ENCODE peak calls at places on chromosomes 13 and 19, in five cellular contexts. X is GM23248, E is hepatocyte, W is neural progenitor cell, A is HCT116. C is an unnamed sample.

GRCh38 chr19:2226051-2226839 is 9.9 kb downstream of the PLEKHJ1 start:
- DNase-seq in E (no peak), W (no peak), A (no peak), X (no peak), C (no peak)

GRCh38 chr19:53537523-53538377 is at the start of gene ZNF331:
- DNase-seq in E (peak), W (peak), X (peak), A (no peak), C (peak)

GRCh38 chr19:50912727-50913716 is 1.8 kb upstream of the KLK4 start:
- DNase-seq in E (peak), A (no peak), W (no peak), X (peak), C (no peak)

GRCh38 chr13:47679391-47679790 is 321.7 kb downstream of the SUCLA2 start:
- DNase-seq in X (peak), W (no peak), E (peak), A (no peak), C (no peak)

GRCh38 chr19:51107406-51108065 is 673 bp downstream of the CTU1 start:
- DNase-seq in E (peak), A (peak), W (peak), X (peak), C (peak)

GRCh38 chr13:50452028-50452427 is 391.5 kb downstream of the DLEU7 start:
- DNase-seq in W (no peak), E (no peak), X (no peak), A (no peak), C (no peak)

GRCh38 chr19:13764821-13765394 is 586 bp downstream of the MRI1 start:
- DNase-seq in E (peak), X (peak), A (no peak), W (peak), C (no peak)

GRCh38 chr13:73109288-73109899 is 50.6 kb downstream of the KLF5 start:
- DNase-seq in E (no peak), A (no peak), W (no peak), X (no peak), C (no peak)

GRCh38 chr19:41376241-41376997 is at the start of gene TMEM91:
- DNase-seq in E (peak), A (no peak), X (peak), W (peak), C (no peak)

GRCh38 chr19:5691205-5691929 is 1.3 kb downstream of the RPL36 start:
- DNase-seq in E (peak), A (no peak), X (peak), W (peak), C (peak)

GRCh38 chr13:40664100-40665060 is 2.1 kb downstream of the FOXO1 start:
- DNase-seq in E (peak), A (no peak), X (peak), W (peak), C (peak)

GRCh38 chr13:26785845-26786630 is 25.5 kb upstream of the GPR12 start:
- DNase-seq in W (peak), A (no peak), E (no peak), X (no peak), C (peak)

GRCh38 chr13:40026174-40026585 is 370.7 kb downstream of the COG6 start:
- DNase-seq in E (no peak), W (no peak), A (no peak), X (no peak), C (no peak)

GRCh38 chr13:113117956-113118327 is 4.7 kb upstream of the F10 start:
- DNase-seq in A (no peak), X (no peak), W (no peak), E (no peak), C (no peak)

GRCh38 chr13:80033286-80033685 is 307.6 kb downstream of the SPRY2 start:
- DNase-seq in X (no peak), E (no peak), A (no peak), W (no peak), C (no peak)

GRCh38 chr19:35511337-35511736 is 2.1 kb downstream of the DMKN start:
- DNase-seq in W (no peak), E (no peak), X (no peak), A (no peak), C (no peak)

GRCh38 chr19:35509018-35509652 is 4.3 kb downstream of the DMKN start:
- DNase-seq in A (peak), E (peak), X (peak), W (peak), C (no peak)

GRCh38 chr19:35509861-35510625 is 3.4 kb downstream of the DMKN start:
- DNase-seq in A (peak), E (peak), W (peak), X (peak), C (peak)

GRCh38 chr19:35512831-35513230 is 618 bp downstream of the DMKN start:
- DNase-seq in E (no peak), X (no peak), A (no peak), W (no peak), C (no peak)

DNA sequence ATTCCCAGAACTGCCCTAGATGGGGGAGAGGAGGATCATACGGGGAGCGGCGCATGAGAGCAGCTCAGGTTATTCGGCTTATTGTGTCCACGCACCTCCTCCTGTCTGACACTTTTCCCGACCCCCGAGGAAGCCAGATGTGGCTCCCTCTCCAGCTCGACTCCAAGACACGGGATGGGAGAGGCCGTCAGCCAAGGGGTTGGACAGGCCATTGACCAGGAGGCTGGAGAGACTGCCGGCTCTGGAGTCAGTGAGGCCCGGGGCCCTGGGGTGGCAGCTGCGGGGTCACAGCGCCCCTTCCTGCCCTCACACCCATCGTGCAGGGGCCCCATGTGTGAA is 2.9 kb downstream of the DMKN start:
- DNase-seq in A (no peak), W (no peak), E (no peak), X (no peak), C (no peak)
- H2AFZ ChIP-seq in A (no peak), W (peak), E (no peak), X (peak), C (no peak)

GRCh38 chr19:48987323-48987722 is 5.8 kb downstream of the GYS1 start:
- DNase-seq in E (no peak), W (no peak), A (no peak), X (no peak), C (no peak)

GRCh38 chr19:48988860-48989259 is 4.2 kb downstream of the GYS1 start:
- DNase-seq in A (no peak), W (no peak), E (no peak), X (no peak), C (no peak)

GRCh38 chr19:48985711-48986110 is 7.4 kb downstream of the GYS1 start:
- DNase-seq in A (no peak), E (no peak), W (no peak), X (no peak), C (no peak)

GRCh38 chr19:48988286-48988685 is 4.8 kb downstream of the GYS1 start:
- DNase-seq in A (no peak), X (no peak), E (no peak), W (no peak), C (no peak)

DNA sequence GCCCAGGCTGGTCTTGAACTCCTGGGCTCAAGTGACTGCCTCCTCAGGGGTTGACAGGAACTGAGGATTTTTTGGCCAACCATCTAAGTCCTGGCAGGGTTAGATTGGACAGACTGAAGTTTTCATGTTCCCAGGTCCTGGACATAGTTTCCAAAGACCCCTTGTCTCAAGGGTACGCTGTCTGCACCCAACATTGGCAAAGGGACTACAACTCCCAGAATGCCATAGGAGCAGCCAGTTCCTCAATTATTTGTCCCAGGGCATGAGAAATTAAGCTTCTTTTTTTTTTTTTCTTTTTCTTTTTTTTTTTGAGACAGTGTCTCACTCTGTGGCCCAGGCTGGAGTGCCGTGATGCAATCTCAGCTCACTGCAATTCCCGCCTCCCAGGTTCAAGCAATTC is 6.9 kb downstream of the GYS1 start:
- DNase-seq in X (no peak), A (no peak), W (no peak), E (no peak), C (no peak)
- H3K27ac ChIP-seq in X (no peak), A (no peak), W (no peak), E (no peak), C (no peak)

GRCh38 chr13:45860240-45860639 is 8.7 kb upstream of the SIAH3 start:
- DNase-seq in A (no peak), W (no peak), X (no peak), E (no peak), C (no peak)
- TF ChIP-seq EZH2phosphoT487 in A (no peak), W (no peak), X (no peak), E (no peak), C (no peak)

GRCh38 chr19:42595550-42596172 is 937 bp upstream of the CEACAM8 start:
- DNase-seq in E (no peak), X (no peak), W (no peak), A (no peak), C (no peak)

GRCh38 chr19:42594617-42595489 is at the start of gene CEACAM8:
- DNase-seq in E (no peak), A (no peak), W (no peak), X (no peak), C (no peak)

GRCh38 chr19:42601811-42602443 is 7.2 kb upstream of the CEACAM8 start:
- DNase-seq in E (peak), W (peak), X (peak), A (no peak), C (peak)

GRCh38 chr19:42596391-42597071 is 1.8 kb upstream of the CEACAM8 start:
- DNase-seq in E (peak), A (no peak), X (peak), W (peak), C (peak)
- H2AFZ ChIP-seq in E (no peak), A (no peak), X (no peak), W (no peak), C (no peak)

GRCh38 chr19:8457802-8458201 is 13.0 kb downstream of the HNRNPM start:
- DNase-seq in W (no peak), A (no peak), X (no peak), E (no peak), C (no peak)

GRCh38 chr19:8457209-8457608 is 12.4 kb downstream of the HNRNPM start:
- DNase-seq in E (no peak), X (no peak), A (no peak), W (no peak), C (no peak)

GRCh38 chr19:8455018-8455417 is 10.2 kb downstream of the HNRNPM start:
- DNase-seq in W (no peak), A (no peak), X (no peak), E (no peak), C (no peak)

GRCh38 chr19:8454218-8454617 is 9.4 kb downstream of the HNRNPM start:
- DNase-seq in X (no peak), A (no peak), W (no peak), E (no peak), C (no peak)

GRCh38 chr19:8456064-8456463 is 11.3 kb downstream of the HNRNPM start:
- DNase-seq in X (peak), A (no peak), W (peak), E (no peak), C (no peak)
- H3K27ac ChIP-seq in X (no peak), A (no peak), W (no peak), E (no peak), C (no peak)

GRCh38 chr19:35013820-35014754 is 14.0 kb downstream of the GRAMD1A start:
- DNase-seq in X (no peak), E (peak), A (no peak), W (no peak), C (no peak)

GRCh38 chr19:35015576-35016351 is 14.5 kb upstream of the SCN1B start:
- DNase-seq in X (peak), A (no peak), W (no peak), E (no peak), C (no peak)

GRCh38 chr19:35011737-35012682 is 11.9 kb downstream of the GRAMD1A start:
- DNase-seq in X (no peak), E (no peak), W (no peak), A (no peak), C (no peak)

GRCh38 chr19:35011091-35011689 is 11.1 kb downstream of the GRAMD1A start:
- DNase-seq in E (no peak), X (no peak), A (no peak), W (no peak), C (no peak)

DNA sequence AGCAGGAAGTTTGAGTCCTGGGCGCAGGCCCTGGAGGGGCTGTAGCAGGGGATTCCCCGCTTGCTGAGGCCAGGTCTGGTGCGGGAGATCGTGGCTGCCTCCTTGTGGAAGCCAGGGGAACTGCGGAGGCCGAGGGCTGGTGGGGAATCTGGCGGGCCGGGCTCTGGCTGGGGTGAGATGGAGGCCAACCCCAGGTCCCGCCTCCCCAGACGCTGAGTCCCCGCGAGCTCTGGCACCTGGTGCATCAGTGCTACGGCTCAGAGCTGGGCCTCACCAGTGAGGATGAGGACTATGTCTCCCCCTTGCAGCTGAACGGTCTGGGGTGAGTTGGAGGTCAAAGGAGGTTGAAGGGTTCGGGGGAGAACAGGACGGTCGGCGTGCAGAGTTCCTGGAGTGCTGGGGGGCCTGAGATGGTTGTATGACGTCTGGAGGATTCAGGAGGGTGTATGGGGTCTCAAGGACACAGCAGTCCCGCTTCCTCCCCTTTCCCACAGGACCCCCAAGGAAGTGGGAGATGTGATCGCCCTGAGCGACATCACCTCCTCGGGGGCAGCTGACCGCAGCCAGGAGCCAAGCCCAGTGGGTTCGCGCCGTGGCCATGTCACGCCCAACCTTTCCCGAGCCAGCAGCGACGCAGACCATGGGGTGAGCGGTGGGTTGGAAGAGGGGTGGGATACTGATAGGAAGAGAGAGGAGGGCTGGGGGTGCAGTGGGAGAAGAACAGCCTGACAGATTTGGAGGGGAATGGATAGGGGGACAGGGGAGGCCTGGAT is 13.1 kb downstream of the GRAMD1A start:
- DNase-seq in A (no peak), W (peak), X (peak), E (peak), C (peak)
- TF ChIP-seq EZH2phosphoT487 in A (no peak), W (no peak), X (no peak), E (no peak), C (no peak)

GRCh38 chr19:33443638-33444195 is 70.2 kb downstream of the CEBPG start:
- DNase-seq in E (no peak), X (no peak), W (no peak), A (no peak), C (no peak)

GRCh38 chr19:33442706-33443105 is 69.2 kb downstream of the CEBPG start:
- DNase-seq in E (no peak), X (no peak), A (no peak), W (no peak), C (no peak)

GRCh38 chr19:33444993-33445751 is 71.7 kb downstream of the CEBPG start:
- DNase-seq in W (no peak), A (no peak), X (peak), E (no peak), C (no peak)

GRCh38 chr19:33445752-33446070 is 72.2 kb downstream of the CEBPG start:
- DNase-seq in E (no peak), A (no peak), W (no peak), X (no peak), C (no peak)

DNA sequence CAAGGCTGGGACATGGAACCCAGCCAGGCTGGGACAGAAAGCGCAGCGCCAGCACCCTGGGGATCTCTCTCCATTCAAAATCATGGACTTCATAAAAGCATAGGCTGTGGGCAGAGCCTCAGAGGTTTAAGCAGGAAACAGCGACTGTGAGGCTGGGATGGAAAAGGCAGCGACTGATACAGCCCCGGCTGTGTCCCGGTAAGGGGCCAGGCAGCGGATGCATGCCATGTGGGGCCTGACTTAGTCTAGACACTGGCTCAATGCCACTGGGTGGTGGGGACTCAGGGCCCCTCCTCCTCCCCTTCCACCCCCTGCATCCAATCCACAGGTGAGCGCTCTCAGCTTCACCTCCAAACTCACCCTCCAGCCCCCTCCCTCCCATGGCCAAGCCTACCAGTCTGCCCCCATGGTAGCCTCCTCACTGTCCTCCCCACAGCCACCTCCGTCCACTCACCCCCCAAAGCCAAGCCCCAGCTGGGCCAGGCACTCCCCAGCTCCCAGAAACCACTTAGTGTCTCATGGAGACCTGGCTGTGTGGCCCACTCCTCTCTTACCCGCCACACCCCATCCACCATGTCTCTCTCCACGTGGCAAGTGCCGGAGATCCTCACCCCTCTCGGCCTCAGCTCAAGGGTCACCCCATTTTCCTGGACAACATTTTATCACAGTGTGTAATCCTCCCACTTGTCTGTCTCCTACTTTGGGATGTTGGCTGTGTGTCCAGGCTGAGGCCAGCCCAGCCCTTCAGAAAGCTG is 70.9 kb downstream of the CEBPG start:
- DNase-seq in X (no peak), E (no peak), A (no peak), W (no peak), C (no peak)
- H2AFZ ChIP-seq in X (no peak), E (no peak), A (no peak), W (no peak), C (no peak)

GRCh38 chr13:20127263-20127562 is 33.6 kb downstream of the GJA3 start:
- DNase-seq in E (no peak), W (no peak), X (no peak), A (no peak), C (no peak)
- H3K27ac ChIP-seq in E (peak), W (no peak), X (peak), A (peak), C (no peak)

DNA sequence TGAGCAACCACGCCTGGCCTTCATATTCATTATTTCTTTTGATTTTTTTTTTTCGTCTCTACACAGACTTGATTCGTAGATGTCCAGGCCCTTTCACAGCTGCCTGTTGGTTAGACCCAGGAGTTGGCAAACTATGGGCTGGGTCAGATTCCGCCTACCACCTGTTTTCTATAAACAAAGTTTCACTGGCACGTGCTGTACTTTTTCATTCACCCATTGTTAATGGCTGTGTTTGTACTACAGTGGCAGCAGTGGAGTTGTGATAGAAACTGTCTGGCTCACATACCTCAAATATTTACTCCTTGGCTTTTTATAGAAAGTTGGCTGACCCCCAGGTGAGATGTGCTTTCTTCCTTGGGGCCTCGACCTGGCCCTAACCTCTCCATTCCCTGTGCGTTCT is 72.9 kb upstream of the TEX29 start:
- DNase-seq in W (no peak), X (no peak), E (no peak), A (no peak), C (no peak)
- TF ChIP-seq EZH2phosphoT487 in W (no peak), X (no peak), E (no peak), A (no peak), C (no peak)

C was measured in OCI-LY7.